ENCODE peak calls at places on chromosomes 5 and 9, in four cellular contexts. Z, L, O and W are unnamed samples. For H3K9me3, the result is how much of the 10 kb centered on the place peaks cover.

GRCh38 chr9:21095561-21095960 is 17.8 kb upstream of the IFNB1 start:
- DNase-seq in Z (no peak), L (no peak), O (no peak), W (no peak)

GRCh38 chr9:748861-749497 is 92.5 kb upstream of the DMRT1 start:
- DNase-seq in Z (no peak), L (no peak), O (no peak), W (no peak)

GRCh38 chr5:77644443-77645157 is 6.1 kb upstream of the OTP start:
- DNase-seq in Z (no peak), L (no peak), O (peak), W (no peak)

GRCh38 chr5:33313150-33313549 is 127.6 kb upstream of the TARS1 start:
- DNase-seq in Z (no peak), L (peak), O (peak), W (no peak)

GRCh38 chr5:59489551-59489950 is 404.0 kb downstream of the PDE4D start:
- DNase-seq in Z (no peak), L (no peak), O (no peak), W (no peak)

GRCh38 chr5:20294696-20295095 is 306.7 kb upstream of the CDH18 start:
- DNase-seq in Z (no peak), L (no peak), O (no peak), W (no peak)

GRCh38 chr9:121613009-121613766 is 38.2 kb upstream of the DAB2IP start:
- DNase-seq in Z (no peak), L (no peak), O (no peak), W (no peak)

GRCh38 chr5:96288166-96288844 is 144.7 kb downstream of the PCSK1 start:
- DNase-seq in Z (no peak), L (no peak), O (no peak), W (no peak)

GRCh38 chr9:137969685-137970084 is 92.1 kb downstream of the CACNA1B start:
- DNase-seq in Z (no peak), L (no peak), O (no peak), W (no peak)

GRCh38 chr9:137971477-137972138 is 94.0 kb downstream of the CACNA1B start:
- DNase-seq in Z (no peak), L (no peak), O (no peak), W (no peak)

GRCh38 chr9:137972355-137972987 is 94.9 kb downstream of the CACNA1B start:
- DNase-seq in Z (no peak), L (no peak), O (no peak), W (no peak)

GRCh38 chr9:137970098-137970497 is 92.5 kb downstream of the CACNA1B start:
- DNase-seq in Z (no peak), L (no peak), O (no peak), W (no peak)

GRCh38 chr9:137970686-137971476 is 93.3 kb downstream of the CACNA1B start:
- DNase-seq in Z (no peak), L (no peak), O (no peak), W (no peak)
- H3K9me3 ChIP-seq in Z (under half), L (under half), O (under half), W (under half)

DNA sequence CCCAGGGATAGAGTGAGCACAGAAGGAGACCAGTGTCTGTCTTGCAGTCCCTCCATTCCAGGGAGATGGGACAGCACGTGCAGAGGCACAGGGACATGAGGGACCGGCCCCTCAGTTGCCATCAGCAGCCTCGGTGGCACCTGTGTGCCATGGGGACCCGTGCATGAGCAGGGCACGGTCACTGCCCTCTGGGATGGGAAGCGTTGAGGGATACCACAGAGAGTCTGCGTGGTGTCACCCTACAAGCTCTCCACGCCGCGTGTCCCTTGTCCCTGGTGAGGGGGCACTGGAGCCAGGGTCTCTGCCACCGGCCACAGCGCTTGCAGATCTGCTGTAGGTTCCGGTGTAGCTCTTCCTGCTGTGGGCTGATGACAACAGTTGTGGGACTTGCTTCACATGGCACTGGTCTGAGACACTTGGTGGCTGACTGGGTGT is 108.1 kb downstream of the CACNA1B start:
- DNase-seq in Z (no peak), L (no peak), O (no peak), W (no peak)
- H3K9me3 ChIP-seq in Z (under half), L (under half), O (under half), W (under half)

GRCh38 chr9:124475158-124475867 is 25.1 kb downstream of the ADGRD2 start:
- DNase-seq in Z (no peak), L (no peak), O (no peak), W (no peak)

GRCh38 chr9:124477211-124478013 is 27.2 kb downstream of the ADGRD2 start:
- DNase-seq in Z (peak), L (no peak), O (no peak), W (no peak)

GRCh38 chr9:124474151-124474550 is 23.9 kb downstream of the ADGRD2 start:
- DNase-seq in Z (no peak), L (no peak), O (no peak), W (no peak)

GRCh38 chr9:124478014-124478753 is 27.9 kb downstream of the ADGRD2 start:
- DNase-seq in Z (peak), L (no peak), O (no peak), W (no peak)

DNA sequence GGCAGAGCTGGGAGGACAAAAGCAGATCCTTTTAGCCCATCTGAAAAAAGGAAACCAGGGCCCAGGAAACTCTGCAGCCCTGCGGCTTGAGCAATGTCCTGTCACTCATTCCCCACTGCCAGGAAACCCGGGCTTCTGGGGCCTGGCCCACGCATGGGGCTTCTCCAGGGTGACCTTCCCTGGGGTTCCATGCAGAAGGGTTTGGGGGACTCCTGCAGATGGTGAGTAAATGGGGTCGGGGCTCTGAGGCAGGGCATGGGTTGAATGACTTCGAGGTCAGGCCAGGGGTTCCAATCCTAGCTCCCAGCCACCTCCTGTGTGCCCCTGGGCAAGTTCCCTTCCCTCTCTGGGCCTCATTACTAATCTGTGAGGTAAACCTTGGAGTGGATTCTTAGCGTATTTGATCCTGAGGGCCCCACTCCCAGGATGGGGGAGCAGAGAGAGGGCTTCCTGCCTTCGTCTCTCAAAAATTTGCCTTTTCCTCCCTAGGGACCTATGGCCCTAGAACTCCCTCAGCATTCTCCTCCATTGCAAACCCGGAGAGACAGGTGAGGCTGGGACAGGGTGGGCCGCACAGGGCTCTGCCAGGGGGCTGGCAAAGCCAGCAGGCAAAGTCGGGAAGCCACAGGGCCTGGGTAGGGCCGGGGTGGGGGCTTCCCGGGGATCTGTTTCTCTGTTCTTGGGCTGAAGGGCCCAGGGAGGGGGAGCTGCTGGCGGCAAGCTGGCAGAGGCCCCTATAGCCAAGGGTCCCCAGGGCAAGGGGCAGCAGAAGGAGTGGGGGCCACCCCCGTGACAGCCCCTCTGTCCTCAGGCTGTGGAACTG is 25.8 kb downstream of the ADGRD2 start:
- DNase-seq in Z (no peak), L (no peak), O (no peak), W (no peak)
- H3K9me3 ChIP-seq in Z (under half), L (under half), O (under half), W (under half)

GRCh38 chr5:178524093-178524882 is 65.9 kb downstream of the COL23A1 start:
- DNase-seq in Z (no peak), L (no peak), O (no peak), W (no peak)
- H3K9me3 ChIP-seq in Z (under half), L (under half), O (half or more), W (under half)

DNA sequence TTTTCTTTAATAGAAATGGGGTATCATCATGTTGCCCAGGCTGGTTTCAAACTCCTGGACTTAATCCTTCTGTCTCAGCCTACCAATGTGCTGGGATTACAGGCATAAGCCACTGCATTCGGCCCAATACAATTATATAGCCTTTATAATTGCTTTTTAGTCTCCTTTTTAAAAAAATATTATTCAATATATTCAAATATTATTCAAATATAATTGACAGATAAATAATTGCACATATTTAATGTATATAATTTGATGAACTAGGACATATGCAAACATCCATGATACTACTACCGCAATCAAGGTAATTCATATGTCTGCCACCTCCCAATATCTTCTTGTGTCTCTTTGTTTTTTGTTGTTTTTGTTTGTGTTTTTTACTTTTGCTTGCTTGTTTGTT is 894.2 kb upstream of the PTPRD start:
- DNase-seq in Z (no peak), L (no peak), O (no peak), W (no peak)
- H3K9me3 ChIP-seq in Z (under half), L (under half), O (under half), W (under half)

GRCh38 chr9:133349965-133350624 is 2.1 kb downstream of the RPL7A start:
- DNase-seq in Z (no peak), L (no peak), O (no peak), W (no peak)

GRCh38 chr9:133348763-133349573 is 950 bp downstream of the RPL7A start:
- DNase-seq in Z (no peak), L (no peak), O (no peak), W (no peak)

GRCh38 chr9:133347515-133347984 is 381 bp downstream of the MED22 start:
- DNase-seq in Z (peak), L (peak), O (peak), W (no peak)

GRCh38 chr9:133346021-133346713 is 1.8 kb downstream of the MED22 start:
- DNase-seq in Z (no peak), L (no peak), O (no peak), W (no peak)

DNA sequence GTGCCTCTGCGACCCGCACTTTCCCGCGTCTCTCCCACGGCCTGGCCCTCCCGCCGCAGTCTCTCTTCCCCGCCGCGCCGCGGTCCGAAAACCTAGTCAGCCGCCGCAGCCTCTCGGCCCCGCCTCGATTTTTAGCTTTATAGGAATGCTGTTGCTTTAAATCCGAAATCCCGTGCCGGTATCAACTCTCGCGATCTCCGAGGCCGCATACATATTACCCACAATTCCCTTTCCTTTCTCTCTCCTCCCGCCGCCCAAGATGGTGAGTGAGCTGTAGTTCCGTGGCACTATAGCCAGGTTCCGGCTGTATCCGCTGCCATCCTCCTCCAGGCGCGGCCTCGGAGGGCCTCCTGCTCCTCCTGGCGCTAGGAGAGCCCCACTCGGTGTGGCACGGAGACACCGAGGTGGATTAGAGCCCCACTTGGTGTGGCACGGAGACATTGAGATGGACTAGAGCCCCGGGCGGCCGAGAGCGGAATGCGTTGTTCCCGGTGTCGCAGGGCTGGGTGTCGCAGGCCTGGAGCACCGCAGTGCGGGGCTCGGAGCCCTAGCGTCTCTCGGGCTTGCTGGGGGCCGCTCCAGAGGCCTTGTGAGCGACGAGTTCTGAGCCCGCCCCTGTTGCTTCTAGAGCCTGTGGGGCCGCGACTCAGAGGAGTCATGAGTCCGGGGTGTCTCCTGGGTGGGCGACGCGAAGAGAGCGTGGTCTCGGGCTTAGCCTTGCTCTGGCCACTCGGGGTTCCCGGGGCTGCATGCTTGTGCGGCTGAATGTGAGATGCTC is at the start of the genes MED22 and RPL7A:
- DNase-seq in Z (peak), L (peak), O (peak), W (peak)
- H3K9me3 ChIP-seq in Z (under half), L (under half), O (under half), W (under half)

DNA sequence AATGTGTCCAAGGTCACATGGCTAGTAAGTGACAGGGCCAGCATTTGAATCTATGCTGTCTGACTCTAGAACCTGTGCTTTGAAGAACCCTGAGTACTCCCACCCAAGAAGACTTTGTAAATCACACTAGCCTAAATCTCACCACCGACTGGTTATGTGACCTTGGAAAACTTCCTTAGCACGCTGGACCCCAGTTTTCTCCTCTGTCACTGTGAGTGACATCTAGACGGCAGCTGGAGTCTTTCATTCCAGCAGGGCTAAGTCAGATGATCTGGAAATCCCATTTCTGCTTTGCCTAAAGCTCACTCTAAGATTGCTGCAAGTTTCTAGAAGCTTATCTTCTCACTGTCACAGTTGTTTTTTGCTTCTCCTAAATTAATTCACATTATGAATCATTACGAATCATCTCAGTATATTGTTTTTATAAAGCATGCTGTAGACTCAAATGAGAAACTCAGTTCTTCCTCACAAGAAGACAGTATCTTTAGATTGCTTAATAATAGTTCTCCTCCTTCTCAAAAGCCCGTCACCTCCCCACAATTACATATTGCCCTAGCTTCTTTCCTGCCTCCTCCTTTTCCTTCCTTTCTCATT is 17.0 kb downstream of the ALDOB start:
- DNase-seq in Z (no peak), L (peak), O (no peak), W (no peak)
- H3K9me3 ChIP-seq in Z (under half), L (under half), O (under half), W (under half)

GRCh38 chr9:88775037-88775471 is 216.2 kb upstream of the S1PR3 start:
- DNase-seq in Z (no peak), L (no peak), O (peak), W (no peak)

GRCh38 chr9:88772602-88773001 is 218.7 kb upstream of the S1PR3 start:
- DNase-seq in Z (no peak), L (no peak), O (no peak), W (no peak)

GRCh38 chr9:88773119-88773518 is 218.1 kb upstream of the S1PR3 start:
- DNase-seq in Z (no peak), L (no peak), O (no peak), W (no peak)

GRCh38 chr9:88775559-88775958 is 215.7 kb upstream of the S1PR3 start:
- DNase-seq in Z (no peak), L (no peak), O (no peak), W (no peak)

GRCh38 chr9:88773627-88774244 is 217.5 kb upstream of the S1PR3 start:
- DNase-seq in Z (peak), L (no peak), O (peak), W (no peak)
- H3K9me3 ChIP-seq in Z (under half), L (under half), O (under half), W (under half)

GRCh38 chr5:108641596-108641995 is 106.1 kb upstream of the FER start:
- DNase-seq in Z (peak), L (no peak), O (no peak), W (no peak)
- H3K9me3 ChIP-seq in Z (under half), L (under half), O (under half), W (under half)